ENCODE peak calls at places on chromosomes 6 and 20, in seven cellular contexts. U, H, Y, D, I, A and P are unnamed samples.

GRCh38 chr6:93713974-93714373 is 294.6 kb upstream of the EPHA7 start:
- DNase-seq in U (no peak), H (no peak), A (no peak), D (no peak), I (no peak), Y (no peak), P (no peak)

GRCh38 chr6:91659881-91660280 is 1073.0 kb upstream of the MAP3K7 start:
- DNase-seq in U (peak), H (no peak), A (no peak), D (no peak), Y (no peak), I (no peak), P (peak)

GRCh38 chr20:13220857-13221297 is at the start of gene ISM1:
- DNase-seq in D (peak), U (no peak), I (no peak), H (peak), A (peak), Y (no peak), P (no peak)

GRCh38 chr6:111623046-111623718 is 17.5 kb upstream of the TRAF3IP2 start:
- DNase-seq in U (no peak), H (no peak), I (no peak), Y (no peak), D (no peak), A (no peak), P (no peak)

GRCh38 chr6:148392611-148393160 is 50.0 kb downstream of the SASH1 start:
- DNase-seq in D (no peak), H (no peak), A (no peak), I (no peak), U (no peak), Y (no peak), P (no peak)

GRCh38 chr6:15994814-15995459 is 133.9 kb upstream of the MYLIP start:
- DNase-seq in Y (no peak), A (no peak), U (no peak), I (no peak), D (no peak), H (no peak), P (no peak)

GRCh38 chr6:33592280-33592594 is 12.2 kb upstream of the BAK1 start:
- DNase-seq in Y (no peak), H (no peak), A (no peak), D (no peak), U (no peak), I (no peak), P (no peak)

GRCh38 chr6:108578595-108579038 is 17.9 kb downstream of the FOXO3 start:
- DNase-seq in U (no peak), D (no peak), I (no peak), H (no peak), Y (no peak), A (peak), P (no peak)

GRCh38 chr20:24629668-24630067 is 160.2 kb downstream of the SYNDIG1 start:
- DNase-seq in Y (no peak), U (no peak), I (no peak), A (peak), D (no peak), H (no peak), P (peak)

GRCh38 chr6:105786890-105787655 is 299.1 kb upstream of the PRDM1 start:
- DNase-seq in H (no peak), A (no peak), Y (no peak), U (no peak), D (no peak), I (no peak), P (no peak)

GRCh38 chr6:158999154-158999668 is 791 bp downstream of the RSPH3 start:
- DNase-seq in U (no peak), Y (no peak), H (no peak), A (no peak), I (no peak), D (no peak), P (no peak)

GRCh38 chr6:148343028-148343374 is 363 bp downstream of the SASH1 start:
- DNase-seq in Y (no peak), I (no peak), A (no peak), D (no peak), H (peak), U (no peak), P (no peak)

GRCh38 chr20:53943522-53944291 is 126.7 kb downstream of the BCAS1 start:
- DNase-seq in A (peak), U (no peak), D (no peak), H (no peak), I (no peak), Y (no peak), P (no peak)

GRCh38 chr6:144480518-144480917 is 195.4 kb downstream of the UTRN start:
- DNase-seq in A (peak), U (no peak), D (no peak), I (no peak), H (no peak), Y (no peak), P (no peak)

GRCh38 chr6:62707156-62707555 is 421.1 kb upstream of the KHDRBS2 start:
- DNase-seq in I (no peak), U (no peak), Y (no peak), H (no peak), D (no peak), A (no peak), P (no peak)

GRCh38 chr20:17676378-17676759 is 5.7 kb downstream of the RRBP1 start:
- DNase-seq in I (no peak), A (no peak), U (no peak), H (no peak), Y (no peak), D (no peak), P (no peak)

GRCh38 chr20:18701969-18702368 is 111.6 kb upstream of the SCP2D1 start:
- DNase-seq in A (no peak), Y (no peak), H (no peak), D (no peak), I (no peak), U (no peak), P (no peak)

GRCh38 chr20:34389206-34389953 is 26.3 kb downstream of the ITCH start:
- DNase-seq in A (no peak), Y (no peak), D (no peak), H (no peak), U (no peak), I (no peak), P (no peak)

GRCh38 chr6:71028236-71028876 is 71.5 kb upstream of the B3GAT2 start:
- DNase-seq in H (no peak), U (no peak), Y (peak), A (no peak), I (no peak), D (no peak), P (no peak)

GRCh38 chr6:117540670-117541069 is 58.2 kb downstream of the DCBLD1 start:
- DNase-seq in U (no peak), D (no peak), Y (no peak), H (no peak), A (peak), I (no peak), P (no peak)

GRCh38 chr6:7173843-7174503 is 66.2 kb downstream of the RREB1 start:
- DNase-seq in H (no peak), A (no peak), D (no peak), I (no peak), U (no peak), Y (no peak), P (no peak)

GRCh38 chr6:107698146-107698545 is 126.0 kb downstream of the SCML4 start:
- DNase-seq in D (no peak), I (no peak), Y (no peak), A (peak), H (no peak), U (no peak), P (no peak)

GRCh38 chr6:119333707-119334295 is 15.8 kb downstream of the MAN1A1 start:
- DNase-seq in D (no peak), I (no peak), U (peak), H (no peak), A (no peak), Y (no peak), P (no peak)

GRCh38 chr6:160945516-160946177 is 45.9 kb upstream of the MAP3K4 start:
- DNase-seq in U (no peak), D (no peak), Y (no peak), I (no peak), A (peak), H (no peak), P (no peak)